ENCODE peak calls at places on chromosome 3, in ten cellular contexts. M, A, W, T, Z, O, J, G, N and Q are unnamed samples.

GRCh38 chr3:194446172-194446571 is 40.6 kb downstream of the ATP13A3 start:
- DNase-seq in M (peak; percentile 11), A (no peak), W (no peak), T (no peak), Z (no peak), O (no peak), J (no peak), G (no peak), N (no peak), Q (no peak)

GRCh38 chr3:120348065-120348980 is 831 bp downstream of the LRRC58 start:
- DNase-seq in M (peak; percentile 76), A (peak; percentile 76), W (no peak), T (peak; percentile 51), Z (peak; percentile 18), O (no peak), J (peak; percentile 75), G (no peak), N (peak; percentile 71), Q (no peak)

GRCh38 chr3:11668243-11669232 is 24.8 kb upstream of the VGLL4 start:
- DNase-seq in M (no peak), A (no peak), W (no peak), T (no peak), Z (peak; percentile 68), O (no peak), J (no peak), G (no peak), N (no peak), Q (no peak)

GRCh38 chr3:113769551-113769950 is 22.7 kb downstream of the ATP6V1A start:
- DNase-seq in M (no peak), A (no peak), W (no peak), T (peak; percentile 53), Z (peak; percentile 37), O (peak; percentile 53), J (no peak), G (no peak), N (no peak), Q (no peak)

GRCh38 chr3:188796122-188796631 is 375.6 kb upstream of the TPRG1 start:
- DNase-seq in M (no peak), A (peak; percentile 43), W (no peak), T (no peak), Z (peak; percentile 82), O (peak; percentile 94), J (no peak), G (peak; percentile 58), N (no peak), Q (no peak)

GRCh38 chr3:28916713-28917499 is 364.0 kb upstream of the RBMS3 start:
- DNase-seq in M (peak; percentile 8), A (peak; percentile 95), W (peak; percentile 37), T (no peak), Z (no peak), O (peak; percentile 94), J (peak; percentile 0), G (peak; percentile 36), N (no peak), Q (no peak)

GRCh38 chr3:50151728-50152127 is 3.4 kb upstream of the SEMA3F start:
- DNase-seq in M (no peak), A (no peak), W (no peak), T (no peak), Z (peak; percentile 47), O (no peak), J (no peak), G (no peak), N (no peak), Q (no peak)

GRCh38 chr3:187186801-187187421 is 10.4 kb upstream of the RTP1 start:
- DNase-seq in M (no peak), A (no peak), W (peak; percentile 66), T (no peak), Z (peak; percentile 57), O (peak; percentile 88), J (no peak), G (peak; percentile 60), N (no peak), Q (no peak)

GRCh38 chr3:30548605-30549004 is 57.8 kb upstream of the TGFBR2 start:
- DNase-seq in M (peak; percentile 31), A (no peak), W (no peak), T (no peak), Z (peak; percentile 52), O (no peak), J (peak; percentile 1), G (no peak), N (no peak), Q (no peak)

GRCh38 chr3:56971816-56972215 is 88.6 kb upstream of the SPATA12 start:
- DNase-seq in M (no peak), A (no peak), W (no peak), T (no peak), Z (no peak), O (no peak), J (no peak), G (no peak), N (no peak), Q (no peak)

GRCh38 chr3:107272471-107272870 is 104.8 kb upstream of the CCDC54 start:
- DNase-seq in M (no peak), A (no peak), W (no peak), T (no peak), Z (peak; percentile 35), O (no peak), J (no peak), G (no peak), N (no peak), Q (no peak)

GRCh38 chr3:39139442-39139841 is 13.9 kb downstream of the CSRNP1 start:
- DNase-seq in M (no peak), A (no peak), W (no peak), T (no peak), Z (no peak), O (no peak), J (no peak), G (no peak), N (no peak), Q (no peak)

GRCh38 chr3:39140341-39140971 is 12.9 kb downstream of the CSRNP1 start:
- DNase-seq in M (no peak), A (no peak), W (no peak), T (no peak), Z (peak; percentile 59), O (no peak), J (no peak), G (no peak), N (no peak), Q (no peak)

GRCh38 chr3:39137991-39138803 is 15.2 kb downstream of the CSRNP1 start:
- DNase-seq in M (no peak), A (no peak), W (no peak), T (no peak), Z (no peak), O (no peak), J (no peak), G (no peak), N (no peak), Q (no peak)

GRCh38 chr3:39137435-39137936 is 15.9 kb downstream of the CSRNP1 start:
- DNase-seq in M (no peak), A (no peak), W (no peak), T (no peak), Z (no peak), O (no peak), J (no peak), G (no peak), N (no peak), Q (no peak)

GRCh38 chr3:39138804-39139415 is 14.5 kb downstream of the CSRNP1 start:
- DNase-seq in M (no peak), A (no peak), W (no peak), T (no peak), Z (no peak), O (peak; percentile 57), J (no peak), G (no peak), N (no peak), Q (no peak)
- H3K4me1 ChIP-seq in M (no peaks in the 10 kb centered on the region), A (no peaks in the 10 kb centered on the region), W (no peaks in the 10 kb centered on the region), T (peaks cover 29% of the 10 kb centered on the region), Z (peaks cover 23% of the 10 kb centered on the region), O (no peaks in the 10 kb centered on the region), J (peaks cover 3% of the 10 kb centered on the region), G (peaks cover 83% of the 10 kb centered on the region), N (no peaks in the 10 kb centered on the region), Q (no peaks in the 10 kb centered on the region)

GRCh38 chr3:52272831-52273230 is 5.6 kb downstream of the WDR82 start:
- DNase-seq in M (no peak), A (peak; percentile 5), W (no peak), T (no peak), Z (no peak), O (no peak), J (no peak), G (no peak), N (no peak), Q (no peak)
- H3K4me1 ChIP-seq in M (peaks cover 43% of the 10 kb centered on the region), A (peaks cover 41% of the 10 kb centered on the region), W (peaks cover 9% of the 10 kb centered on the region), T (peaks cover 19% of the 10 kb centered on the region), Z (peaks cover 5% of the 10 kb centered on the region), O (peaks cover 13% of the 10 kb centered on the region), J (peaks cover 89% of the 10 kb centered on the region), G (peaks cover 95% of the 10 kb centered on the region), N (peaks cover 61% of the 10 kb centered on the region), Q (peaks cover 69% of the 10 kb centered on the region)

GRCh38 chr3:66473181-66473580 is 27.6 kb downstream of the LRIG1 start:
- DNase-seq in M (no peak), A (no peak), W (no peak), T (no peak), Z (no peak), O (peak; percentile 34), J (no peak), G (no peak), N (no peak), Q (no peak)

GRCh38 chr3:66475386-66476020 is 25.3 kb downstream of the LRIG1 start:
- DNase-seq in M (no peak), A (no peak), W (no peak), T (no peak), Z (no peak), O (no peak), J (no peak), G (no peak), N (no peak), Q (no peak)

GRCh38 chr3:66470956-66471686 is 29.7 kb downstream of the LRIG1 start:
- DNase-seq in M (no peak), A (no peak), W (no peak), T (no peak), Z (no peak), O (no peak), J (no peak), G (no peak), N (no peak), Q (no peak)

GRCh38 chr3:66472313-66473134 is 28.3 kb downstream of the LRIG1 start:
- DNase-seq in M (no peak), A (no peak), W (no peak), T (peak; percentile 38), Z (peak; percentile 93), O (peak; percentile 53), J (peak; percentile 48), G (no peak), N (peak; percentile 45), Q (no peak)

GRCh38 chr3:66473637-66474036 is 27.2 kb downstream of the LRIG1 start:
- DNase-seq in M (no peak), A (no peak), W (no peak), T (no peak), Z (no peak), O (peak; percentile 56), J (no peak), G (no peak), N (no peak), Q (no peak)
- H3K4me1 ChIP-seq in M (peaks cover 16% of the 10 kb centered on the region), A (peaks cover 21% of the 10 kb centered on the region), W (peaks cover 5% of the 10 kb centered on the region), T (peaks cover 32% of the 10 kb centered on the region), Z (peaks cover 15% of the 10 kb centered on the region), O (peaks cover 30% of the 10 kb centered on the region), J (peaks cover 95% of the 10 kb centered on the region), G (peaks cover 60% of the 10 kb centered on the region), N (peaks cover 14% of the 10 kb centered on the region), Q (peaks cover 26% of the 10 kb centered on the region)

GRCh38 chr3:43707266-43707665 is 16.5 kb downstream of the ABHD5 start:
- DNase-seq in M (no peak), A (no peak), W (no peak), T (no peak), Z (peak; percentile 48), O (no peak), J (no peak), G (no peak), N (no peak), Q (no peak)
- H3K4me1 ChIP-seq in M (no peaks in the 10 kb centered on the region), A (no peaks in the 10 kb centered on the region), W (no peaks in the 10 kb centered on the region), T (peaks cover 22% of the 10 kb centered on the region), Z (peaks cover 22% of the 10 kb centered on the region), O (no peaks in the 10 kb centered on the region), J (no peaks in the 10 kb centered on the region), G (peaks cover 26% of the 10 kb centered on the region), N (no peaks in the 10 kb centered on the region), Q (no peaks in the 10 kb centered on the region)